ENCODE peak calls at places on chromosome 12, in nine cellular contexts. K, M, N, X, D, F, U, H and A are unnamed samples.
A peak's percentile ranks its signal among the peaks of the same experiment; 100 is the strongest.

GRCh38 chr12:65881348-65881961 is 57.2 kb downstream of the HMGA2 start:
- DNase-seq in F (no peak), N (peak; percentile 70), H (peak; percentile 77), K (no peak), X (no peak), D (peak; percentile 60), U (no peak), M (no peak), A (no peak)

GRCh38 chr12:107684990-107685359 is 624 bp upstream of the PWP1 start:
- DNase-seq in M (no peak), F (no peak), N (no peak), D (no peak), H (no peak), K (no peak), U (peak; percentile 17), X (peak; percentile 44), A (no peak)

GRCh38 chr12:38890102-38890501 is 15.3 kb downstream of the CPNE8 start:
- DNase-seq in X (no peak), H (no peak), M (no peak), F (no peak), K (no peak), D (no peak), U (no peak), N (no peak), A (no peak)

GRCh38 chr12:56941299-56942017 is 7.2 kb upstream of the SDR9C7 start:
- DNase-seq in F (no peak), N (no peak), M (no peak), H (peak; percentile 48), D (peak; percentile 65), X (no peak), K (no peak), U (no peak), A (no peak)

GRCh38 chr12:97910559-97910958 is 448.0 kb downstream of the RMST start:
- DNase-seq in U (no peak), M (no peak), X (no peak), N (no peak), F (no peak), K (no peak), H (no peak), D (no peak), A (no peak)

GRCh38 chr12:1800646-1801284 is 19.6 kb upstream of the LRTM2 start:
- DNase-seq in H (no peak), K (peak; percentile 65), X (no peak), D (peak; percentile 71), F (no peak), U (no peak), M (no peak), N (peak; percentile 78), A (no peak)

GRCh38 chr12:104609083-104609844 is 152.5 kb downstream of the CHST11 start:
- DNase-seq in N (no peak), K (no peak), D (no peak), U (no peak), X (no peak), M (no peak), H (no peak), F (no peak), A (peak; percentile 7)

GRCh38 chr12:12086331-12086730 is 15.6 kb downstream of the BCL2L14 start:
- DNase-seq in N (no peak), X (no peak), U (no peak), K (no peak), D (no peak), F (no peak), H (no peak), M (no peak), A (no peak)

GRCh38 chr12:122024132-122024785 is 2.6 kb downstream of the BCL7A start:
- DNase-seq in M (no peak), U (no peak), N (no peak), X (peak; percentile 31), H (no peak), K (no peak), D (no peak), F (no peak), A (no peak)

GRCh38 chr12:52515927-52516831 is 4.0 kb downstream of the KRT5 start:
- DNase-seq in H (no peak), D (no peak), M (no peak), K (no peak), N (no peak), F (no peak), U (peak; percentile 28), X (no peak), A (no peak)

GRCh38 chr12:127565241-127565640 is 701.7 kb upstream of the TMEM132C start:
- DNase-seq in N (no peak), H (no peak), X (no peak), F (no peak), U (no peak), K (no peak), M (no peak), D (no peak), A (no peak)

GRCh38 chr12:15231493-15231892 is 10.3 kb upstream of the RERG start:
- DNase-seq in F (no peak), N (no peak), M (no peak), K (no peak), U (no peak), H (no peak), X (no peak), D (no peak), A (no peak)

GRCh38 chr12:108840605-108841328 is 16.6 kb downstream of the SSH1 start:
- DNase-seq in D (no peak), F (no peak), N (no peak), X (no peak), U (no peak), H (no peak), K (no peak), M (no peak), A (no peak)

GRCh38 chr12:120091371-120092090 is 25.0 kb downstream of the RAB35 start:
- DNase-seq in N (no peak), H (no peak), K (peak; percentile 12), F (no peak), D (no peak), U (no peak), M (no peak), X (no peak), A (no peak)

GRCh38 chr12:85642288-85642687 is 193.9 kb downstream of the RASSF9 start:
- DNase-seq in D (no peak), N (no peak), F (no peak), M (no peak), X (no peak), U (no peak), K (no peak), H (no peak), A (no peak)